ENCODE peak calls at places on chromosomes 1 and 21, in six cellular contexts. K, O, E, U, Q and R are unnamed samples.

GRCh38 chr1:8412183-8412831 is 94.4 kb downstream of the SLC45A1 start:
- DNase-seq in O (peak; percentile 60), K (peak; percentile 94), U (no peak), E (no peak), Q (no peak), R (no peak)

GRCh38 chr1:201538618-201539551 is at the start of gene NAV1:
- DNase-seq in O (peak; percentile 67), E (peak; percentile 70), U (peak; percentile 56), K (peak; percentile 94), Q (peak; percentile 68), R (peak; percentile 50)

GRCh38 chr1:165116732-165117131 is 239.8 kb downstream of the LMX1A start:
- DNase-seq in O (no peak), K (peak; percentile 95), U (no peak), E (no peak), Q (no peak), R (no peak)

GRCh38 chr1:29711582-29712274 is 475.4 kb downstream of the PTPRU start:
- DNase-seq in K (peak; percentile 93), Q (no peak), U (no peak), O (no peak), E (no peak), R (no peak)

GRCh38 chr1:156618853-156619581 is at the start of gene HAPLN2:
- DNase-seq in O (no peak), Q (no peak), U (no peak), K (peak; percentile 24), E (no peak), R (peak; percentile 65)

GRCh38 chr1:54274448-54274847 is 74.5 kb downstream of the MRPL37 start:
- DNase-seq in Q (no peak), U (no peak), E (no peak), K (peak; percentile 23), O (no peak), R (no peak)

GRCh38 chr1:32394890-32395415 is 712 bp upstream of the BSDC1 start:
- DNase-seq in Q (no peak), E (no peak), K (no peak), U (no peak), O (no peak), R (no peak)

GRCh38 chr21:45990049-45990711 is 8.6 kb downstream of the COL6A1 start:
- DNase-seq in K (no peak), E (no peak), U (peak; percentile 36), O (peak; percentile 17), Q (peak; percentile 40), R (no peak)

GRCh38 chr1:227303662-227304061 is 14.6 kb downstream of the CDC42BPA start:
- DNase-seq in E (no peak), Q (no peak), O (no peak), K (no peak), U (no peak), R (no peak)

GRCh38 chr1:200150721-200151120 is 123.2 kb downstream of the NR5A2 start:
- DNase-seq in O (no peak), E (no peak), K (peak; percentile 90), U (no peak), Q (peak; percentile 52), R (no peak)

GRCh38 chr21:31372176-31372765 is 28.2 kb upstream of the TIAM1 start:
- DNase-seq in U (no peak), Q (no peak), E (no peak), K (peak; percentile 14), O (no peak), R (no peak)

GRCh38 chr21:42289926-42290325 is 25.3 kb downstream of the TFF3 start:
- DNase-seq in E (peak; percentile 43), O (peak; percentile 67), U (no peak), K (no peak), Q (peak; percentile 81), R (no peak)

DNA sequence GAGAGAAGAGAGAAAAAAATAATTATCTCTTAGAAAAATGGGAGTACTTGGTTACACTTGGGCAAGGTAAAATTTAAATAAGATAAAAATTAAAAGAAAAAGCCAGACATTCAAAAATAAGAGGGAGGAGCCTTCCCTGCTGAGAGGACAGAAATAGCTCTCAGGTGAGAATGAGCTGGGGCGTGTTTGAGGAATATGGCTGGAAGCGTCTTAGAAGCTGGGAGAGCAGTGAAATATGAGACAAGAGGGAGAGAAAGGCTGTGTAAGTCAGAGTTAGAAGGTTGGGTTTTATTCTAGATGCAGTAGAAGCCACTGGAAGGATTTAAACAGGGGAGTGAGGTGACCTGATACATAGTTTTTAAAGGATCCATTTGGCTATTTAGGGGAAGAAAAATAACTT is 154.2 kb upstream of the L1TD1 start:
- DNase-seq in U (no peak), K (no peak), O (no peak), Q (no peak), E (no peak), R (no peak)
- H3K27ac ChIP-seq in U (no peak overlapping the region), K (no peak overlapping the region), O (no peak overlapping the region), Q (no peak overlapping the region), E (no peak overlapping the region), R (no peak overlapping the region)

GRCh38 chr1:44282704-44283426 is 69.6 kb downstream of the DMAP1 start:
- DNase-seq in U (no peak), Q (no peak), E (no peak), K (no peak), O (no peak), R (no peak)
- H3K27ac ChIP-seq in U (no peak overlapping the region), Q (no peak overlapping the region), E (no peak overlapping the region), K (no peak overlapping the region), O (no peak overlapping the region), R (no peak overlapping the region)

GRCh38 chr21:25571726-25572121 is 35.6 kb downstream of the MRPL39 start:
- DNase-seq in K (no peak), O (no peak), E (no peak), U (no peak), Q (no peak), R (no peak)

GRCh38 chr21:25567472-25567871 is 39.8 kb downstream of the MRPL39 start:
- DNase-seq in O (no peak), K (no peak), U (no peak), E (no peak), Q (no peak), R (no peak)

GRCh38 chr21:25568230-25568629 is 39.1 kb downstream of the MRPL39 start:
- DNase-seq in E (peak; percentile 26), Q (peak; percentile 57), K (no peak), O (peak; percentile 43), U (peak; percentile 26), R (no peak)

GRCh38 chr21:25569084-25569483 is 38.2 kb downstream of the MRPL39 start:
- DNase-seq in U (no peak), Q (no peak), K (no peak), O (no peak), E (no peak), R (no peak)

GRCh38 chr21:25569711-25570110 is 37.6 kb downstream of the MRPL39 start:
- DNase-seq in E (no peak), U (no peak), O (no peak), Q (no peak), K (no peak), R (no peak)
- H3K27ac ChIP-seq in E (no peak overlapping the region), U (no peak overlapping the region), O (no peak overlapping the region), Q (no peak overlapping the region), K (no peak overlapping the region), R (no peak overlapping the region)

GRCh38 chr1:229136817-229137216 is 134.1 kb upstream of the RAB4A start:
- DNase-seq in O (no peak), E (no peak), U (no peak), K (no peak), Q (no peak), R (no peak)

GRCh38 chr1:229135773-229136172 is 135.1 kb upstream of the RAB4A start:
- DNase-seq in Q (no peak), E (no peak), K (no peak), O (no peak), U (no peak), R (no peak)

GRCh38 chr1:229139320-229139719 is 131.6 kb upstream of the RAB4A start:
- DNase-seq in U (no peak), O (no peak), E (no peak), K (no peak), Q (no peak), R (no peak)

GRCh38 chr1:229138066-229138465 is 132.8 kb upstream of the RAB4A start:
- DNase-seq in E (no peak), Q (no peak), U (no peak), K (no peak), O (no peak), R (no peak)

DNA sequence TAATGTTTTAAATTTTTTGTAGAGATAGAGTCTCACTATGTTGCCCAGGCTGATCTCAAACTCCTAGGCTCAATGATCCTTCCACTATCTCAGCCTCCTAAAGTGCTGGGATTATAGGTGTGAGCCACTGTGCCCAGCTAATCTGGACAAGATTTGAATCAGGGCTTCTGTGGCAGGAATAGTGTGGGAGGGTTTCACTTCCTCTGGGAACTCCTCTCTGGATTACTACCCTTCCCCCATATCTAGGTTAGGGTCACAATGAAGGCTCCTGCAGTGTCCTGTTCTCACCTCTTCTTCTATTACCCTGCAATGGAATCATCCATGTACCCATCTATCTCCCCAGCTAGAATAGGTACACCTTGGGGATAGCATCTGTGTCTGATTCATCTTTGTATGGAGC is 133.6 kb upstream of the RAB4A start:
- DNase-seq in Q (no peak), U (no peak), E (no peak), O (no peak), K (no peak), R (no peak)
- H3K27ac ChIP-seq in Q (no peak overlapping the region), U (no peak overlapping the region), E (no peak overlapping the region), O (no peak overlapping the region), K (no peak overlapping the region), R (no peak overlapping the region)

GRCh38 chr1:57235782-57236181 is 188.1 kb downstream of the DAB1 start:
- DNase-seq in U (no peak), O (no peak), K (no peak), Q (no peak), E (no peak), R (no peak)

GRCh38 chr1:57232500-57232899 is 191.4 kb downstream of the DAB1 start:
- DNase-seq in Q (no peak), E (no peak), K (peak; percentile 10), O (no peak), U (no peak), R (no peak)

GRCh38 chr1:57229076-57229475 is 194.8 kb downstream of the DAB1 start:
- DNase-seq in Q (no peak), O (no peak), K (no peak), U (no peak), E (no peak), R (no peak)

GRCh38 chr1:57234459-57234858 is 189.4 kb downstream of the DAB1 start:
- DNase-seq in K (no peak), E (no peak), O (no peak), Q (no peak), U (no peak), R (no peak)

DNA sequence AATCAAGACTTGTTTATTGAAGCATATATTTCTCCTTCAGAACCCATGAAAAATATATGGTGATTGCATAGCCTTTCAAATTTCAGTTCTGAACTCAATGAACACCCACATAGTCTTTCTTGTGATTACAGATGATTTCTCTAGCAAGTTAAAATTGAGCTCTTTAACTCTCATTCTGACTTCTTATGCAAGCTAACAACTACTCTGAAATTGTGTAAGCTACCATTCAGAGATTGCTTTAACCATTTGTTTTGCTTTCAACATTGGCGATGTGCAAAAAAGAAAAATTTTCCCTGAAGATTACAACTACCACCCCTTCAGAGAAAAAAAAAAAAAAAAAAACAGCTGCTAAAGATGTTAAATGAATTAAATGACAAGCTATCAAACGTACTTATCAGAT is 193.9 kb downstream of the DAB1 start:
- DNase-seq in O (no peak), Q (no peak), K (no peak), E (no peak), U (no peak), R (no peak)
- H3K27ac ChIP-seq in O (no peak overlapping the region), Q (no peak overlapping the region), K (no peak overlapping the region), E (no peak overlapping the region), U (no peak overlapping the region), R (no peak overlapping the region)